ENCODE peak calls at places on chromosomes 11 and 22, in five cellular contexts. D, I, L, G and K are unnamed samples.

GRCh38 chr22:30694638-30695350 is at the start of gene OSBP2:
- DNase-seq in I (peak), D (no peak), L (no peak), G (peak), K (no peak)

GRCh38 chr22:30371981-30372380 is 15.2 kb downstream of the CCDC157 start:
- DNase-seq in L (no peak), G (peak), D (no peak), I (no peak), K (peak)

GRCh38 chr22:39325392-39325932 is 6.0 kb upstream of the RPL3 start:
- DNase-seq in D (no peak), I (no peak), G (no peak), L (peak), K (no peak)

GRCh38 chr11:72958790-72959189 is 144.6 kb downstream of the ATG16L2 start:
- DNase-seq in D (no peak), I (no peak), G (no peak), L (no peak), K (no peak)

GRCh38 chr11:34669458-34669857 is 48.6 kb downstream of the EHF start:
- DNase-seq in I (no peak), L (no peak), G (no peak), D (no peak), K (no peak)

GRCh38 chr22:25141994-25142620 is 57.6 kb upstream of the CRYBB3 start:
- DNase-seq in L (no peak), I (no peak), D (no peak), G (no peak), K (no peak)

GRCh38 chr11:23423656-23424055 is 563.4 kb upstream of the CCDC179 start:
- DNase-seq in L (no peak), D (no peak), I (no peak), G (no peak), K (peak)

GRCh38 chr22:35555351-35555915 is 14.8 kb downstream of the RASD2 start:
- DNase-seq in D (no peak), I (no peak), G (no peak), L (peak), K (no peak)

GRCh38 chr11:117703209-117703608 is 93.8 kb downstream of the DSCAML1 start:
- DNase-seq in G (no peak), L (no peak), I (no peak), D (no peak), K (peak)

GRCh38 chr11:76408171-76408965 is 27.2 kb downstream of the GVQW3 start:
- DNase-seq in G (no peak), D (peak), L (no peak), I (no peak), K (peak)

GRCh38 chr11:76038608-76039007 is 167.7 kb downstream of the WNT11 start:
- DNase-seq in G (no peak), L (no peak), I (no peak), D (no peak), K (no peak)

GRCh38 chr11:122367809-122368231 is 251.8 kb upstream of the BLID start:
- DNase-seq in G (no peak), I (no peak), L (peak), D (no peak), K (no peak)